ENCODE peak calls at places on chromosomes 11 and 22, in four cellular contexts. N, L, Q and C are unnamed samples.

GRCh38 chr11:88307749-88308425 is 29.6 kb downstream of the CTSC start:
- DNase-seq in N (no peak), Q (no peak), L (no peak), C (no peak)

GRCh38 chr11:47980907-47981621 is 705 bp downstream of the PTPRJ start:
- DNase-seq in N (peak; percentile 91), L (peak; percentile 65), Q (peak; percentile 45), C (peak; percentile 68)

GRCh38 chr11:60821827-60822599 is 19.9 kb upstream of the CCDC86 start:
- DNase-seq in L (no peak), Q (no peak), N (no peak), C (no peak)

GRCh38 chr11:17846852-17847453 is 112.4 kb downstream of the KCNC1 start:
- DNase-seq in L (no peak), Q (no peak), N (no peak), C (no peak)

GRCh38 chr11:63769719-63770443 is 1.3 kb upstream of the ZFTA start:
- DNase-seq in N (no peak), Q (peak; percentile 21), L (no peak), C (no peak)

GRCh38 chr22:49590851-49591445 is 236.7 kb downstream of the BRD1 start:
- DNase-seq in L (no peak), Q (no peak), N (no peak), C (no peak)

GRCh38 chr11:65537296-65537597 is 12.4 kb downstream of the SCYL1 start:
- DNase-seq in L (no peak), N (no peak), Q (no peak), C (no peak)

GRCh38 chr11:2697871-2698270 is 1.9 kb downstream of the KCNQ1OT1 start:
- DNase-seq in N (no peak), Q (no peak), L (no peak), C (peak; percentile 6)

GRCh38 chr11:110317516-110317932 is 21.1 kb upstream of the RDX start:
- DNase-seq in N (no peak), Q (peak; percentile 98), L (no peak), C (no peak)

GRCh38 chr11:75453916-75454655 is 21.1 kb upstream of the KLHL35 start:
- DNase-seq in L (no peak), Q (no peak), N (no peak), C (no peak)

GRCh38 chr11:115965754-115966504 is 461.7 kb upstream of the CADM1 start:
- DNase-seq in Q (no peak), L (no peak), N (no peak), C (no peak)

GRCh38 chr11:134676516-134677287 is 264.7 kb upstream of the B3GAT1 start:
- DNase-seq in N (peak; percentile 38), Q (no peak), L (no peak), C (no peak)

DNA sequence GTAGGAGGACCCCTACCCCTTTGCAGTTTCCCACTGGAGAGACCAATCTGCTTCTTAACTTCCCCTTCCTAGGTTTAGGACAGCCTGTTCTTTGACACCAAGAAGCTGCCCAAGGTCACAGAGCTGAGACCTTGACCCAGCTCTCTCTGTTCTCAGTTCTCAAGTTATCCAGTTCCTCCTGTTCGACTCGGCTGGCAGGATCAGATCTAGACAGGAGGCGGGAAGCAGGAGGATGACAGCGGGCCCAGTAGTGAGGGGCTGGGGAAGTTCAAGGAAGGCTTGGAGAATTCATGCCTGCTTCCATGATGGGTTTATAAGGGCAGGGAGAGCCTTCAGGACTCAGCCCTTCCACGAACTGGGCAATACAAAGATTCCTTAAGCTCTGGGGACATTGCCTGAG is 210.6 kb downstream of the DSCAML1 start:
- DNase-seq in N (no peak), L (no peak), Q (no peak), C (peak; percentile 21)
- H3K27me3 ChIP-seq in N (no peaks in the 10 kb centered on the region), L (peaks cover 37% of the 10 kb centered on the region), Q (no peaks in the 10 kb centered on the region), C (peaks cover 17% of the 10 kb centered on the region)

GRCh38 chr11:108705061-108705460 is 40.2 kb downstream of the DDX10 start:
- DNase-seq in N (no peak), Q (no peak), L (no peak), C (no peak)
- H3K36me3 ChIP-seq in N (peaks cover 45% of the 10 kb centered on the region), Q (peaks cover 2% of the 10 kb centered on the region), L (peaks cover 72% of the 10 kb centered on the region), C (peaks cover 39% of the 10 kb centered on the region)

GRCh38 chr11:7576671-7577225 is 62.9 kb downstream of the PPFIBP2 start:
- DNase-seq in L (no peak), Q (peak; percentile 41), N (no peak), C (no peak)
- TF ChIP-seq POLR2AphosphoS5 in L (no peak), Q (no peak), N (no peak), C (no peak)

GRCh38 chr11:62373464-62374110 is 36.3 kb downstream of the ASRGL1 start:
- DNase-seq in Q (no peak), N (no peak), L (no peak), C (no peak)
- H3K27me3 ChIP-seq in Q (no peaks in the 10 kb centered on the region), N (no peaks in the 10 kb centered on the region), L (no peaks in the 10 kb centered on the region), C (no peaks in the 10 kb centered on the region)

DNA sequence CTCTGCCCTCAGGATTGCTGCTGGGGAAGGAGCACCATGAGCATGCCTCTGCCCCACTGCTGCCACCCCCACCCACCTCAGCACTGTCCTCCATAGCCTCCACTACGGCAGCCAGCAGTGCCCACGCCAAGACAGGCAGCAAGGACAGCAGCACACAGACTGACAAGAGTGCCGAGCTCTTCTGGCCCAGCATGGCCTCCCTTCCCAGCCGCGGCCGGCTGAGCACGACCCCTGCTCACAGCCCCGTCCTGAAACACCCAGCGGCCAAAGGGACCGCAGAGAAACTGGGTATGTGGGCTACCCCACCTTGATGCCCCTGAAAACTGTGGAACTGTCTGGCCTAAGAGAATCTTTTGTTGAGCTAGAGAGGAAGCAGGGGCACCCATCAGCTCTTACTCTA is 101.0 kb downstream of the AMOTL1 start:
- DNase-seq in N (no peak), Q (no peak), L (no peak), C (no peak)
- H3K36me3 ChIP-seq in N (peaks cover 38% of the 10 kb centered on the region), Q (peaks cover 41% of the 10 kb centered on the region), L (peaks cover 95% of the 10 kb centered on the region), C (peaks cover 83% of the 10 kb centered on the region)